ENCODE peak calls at places on chromosomes 6 and 20, in eight cellular contexts. X is hypothalamus; K is non-pigmented ciliary epithelial cell; Q is foreskin fibroblast; H is CD4-positive, alpha-beta T cell; W is HEK293T; P is activated gamma-delta T cell treated with Interleukin-2 at 50 U/mL for 16 hours; E is endothelial cell. T is an unnamed sample.

GRCh38 chr6:136095961-136096360 is 154.2 kb downstream of the MTFR2 start:
- DNase-seq in X (no peak), K (no peak), Q (peak; percentile 43), H (no peak), W (no peak), P (no peak), E (no peak), T (no peak)

GRCh38 chr6:138944412-138944811 is 43.6 kb downstream of the REPS1 start:
- DNase-seq in X (no peak), K (peak; percentile 45), Q (peak; percentile 62), H (no peak), W (no peak), P (peak; percentile 11), E (no peak), T (no peak)

GRCh38 chr6:165519316-165519715 is 143.7 kb downstream of the PDE10A start:
- DNase-seq in X (no peak), K (no peak), Q (no peak), H (no peak), W (no peak), P (no peak), E (no peak), T (no peak)

GRCh38 chr6:168313371-168314028 is 6.1 kb downstream of the DACT2 start:
- DNase-seq in X (no peak), K (no peak), Q (no peak), H (no peak), W (no peak), P (no peak), E (no peak), T (no peak)

GRCh38 chr6:158819213-158819976 is at the start of gene EZR:
- DNase-seq in X (peak; percentile 29), K (no peak), Q (peak; percentile 89), H (peak; percentile 73), W (peak; percentile 95), P (peak; percentile 78), E (peak; percentile 73), T (peak; percentile 93)

GRCh38 chr6:120230008-120230407 is 880.4 kb upstream of the MAN1A1 start:
- DNase-seq in X (no peak), K (no peak), Q (no peak), H (no peak), W (no peak), P (no peak), E (no peak), T (peak; percentile 25)

GRCh38 chr20:61346996-61347906 is 95.2 kb downstream of the CDH4 start:
- DNase-seq in X (no peak), K (no peak), Q (no peak), H (no peak), W (no peak), P (no peak), E (no peak), T (no peak)

GRCh38 chr6:144581807-144582537 is 296.8 kb downstream of the UTRN start:
- DNase-seq in X (no peak), K (no peak), Q (peak; percentile 83), H (no peak), W (peak; percentile 44), P (no peak), E (peak; percentile 23), T (peak; percentile 12)

GRCh38 chr6:109820706-109821350 is 129.7 kb downstream of the FIG4 start:
- DNase-seq in X (no peak), K (no peak), Q (no peak), H (no peak), W (no peak), P (no peak), E (no peak), T (no peak)

GRCh38 chr6:24899647-24900325 is 36.0 kb downstream of the RIPOR2 start:
- DNase-seq in X (no peak), K (no peak), Q (no peak), H (no peak), W (no peak), P (no peak), E (no peak), T (no peak)

GRCh38 chr20:17967595-17968365 is 814 bp downstream of the SNX5 start:
- DNase-seq in X (no peak), K (no peak), Q (peak; percentile 44), H (no peak), W (no peak), P (no peak), E (no peak), T (no peak)

GRCh38 chr6:146891615-146892265 is 293.0 kb downstream of the ADGB start:
- DNase-seq in X (no peak), K (no peak), Q (peak; percentile 49), H (no peak), W (no peak), P (no peak), E (no peak), T (no peak)

GRCh38 chr6:87731818-87732661 is 30.0 kb upstream of the AKIRIN2 start:
- DNase-seq in X (peak; percentile 28), K (peak; percentile 40), Q (peak; percentile 92), H (peak; percentile 13), W (no peak), P (peak; percentile 25), E (no peak), T (peak; percentile 58)

GRCh38 chr6:24621626-24622360 is 24.2 kb downstream of the KIAA0319 start:
- DNase-seq in X (no peak), K (no peak), Q (no peak), H (no peak), W (no peak), P (no peak), E (no peak), T (no peak)

GRCh38 chr6:55963301-55963700 is 87.9 kb upstream of the BMP5 start:
- DNase-seq in X (no peak), K (no peak), Q (peak; percentile 16), H (no peak), W (peak; percentile 9), P (no peak), E (no peak), T (no peak)

GRCh38 chr20:15604406-15604805 is 968.8 kb downstream of the KIF16B start:
- DNase-seq in X (no peak), K (no peak), Q (no peak), H (no peak), W (no peak), P (no peak), E (no peak), T (no peak)

GRCh38 chr20:1920252-1920651 is 25.0 kb downstream of the SIRPA start:
- DNase-seq in X (no peak), K (no peak), Q (no peak), H (no peak), W (no peak), P (no peak), E (no peak), T (peak; percentile 80)